ENCODE peak calls at places on chromosomes 13 and 19, in four cellular contexts. C, O, G and I are unnamed samples.

GRCh38 chr19:29188704-29189375 is 24.1 kb downstream of the UQCRFS1 start:
- DNase-seq in C (no peak), G (no peak), O (no peak), I (no peak)

GRCh38 chr13:37700887-37701286 is 102.3 kb upstream of the POSTN start:
- DNase-seq in O (no peak), C (no peak), G (no peak), I (no peak)

GRCh38 chr19:48558018-48558684 is 6.2 kb downstream of the SULT2B1 start:
- DNase-seq in O (no peak), G (peak), C (no peak), I (no peak)

GRCh38 chr13:73960474-73960873 is 173.7 kb downstream of the KLF12 start:
- DNase-seq in O (no peak), C (no peak), G (no peak), I (no peak)

GRCh38 chr13:109981000-109981399 is 194.6 kb upstream of the IRS2 start:
- DNase-seq in C (no peak), O (no peak), G (no peak), I (no peak)

GRCh38 chr13:28564030-28564429 is 69.1 kb upstream of the FLT1 start:
- DNase-seq in O (no peak), C (peak), G (peak), I (peak)

GRCh38 chr13:33322474-33322827 is 36.9 kb upstream of the STARD13 start:
- DNase-seq in G (no peak), C (no peak), O (no peak), I (no peak)

GRCh38 chr19:38228491-38229439 is 4.7 kb upstream of the DPF1 start:
- DNase-seq in G (no peak), O (no peak), C (no peak), I (no peak)

GRCh38 chr13:79987323-79987722 is 353.6 kb downstream of the SPRY2 start:
- DNase-seq in O (no peak), C (peak), G (no peak), I (no peak)

GRCh38 chr13:27851481-27851880 is 59.2 kb downstream of the GSX1 start:
- DNase-seq in C (no peak), O (no peak), G (no peak), I (no peak)

GRCh38 chr19:46678110-46678732 is 17.2 kb upstream of the DACT3 start:
- DNase-seq in O (peak), G (peak), C (no peak), I (peak)

GRCh38 chr13:50894504-50894903 is 15.1 kb upstream of the RNASEH2B start:
- DNase-seq in G (no peak), O (no peak), C (no peak), I (no peak)

GRCh38 chr13:32535140-32535539 is 3.5 kb downstream of the N4BP2L2 start:
- DNase-seq in G (no peak), C (no peak), O (no peak), I (no peak)

GRCh38 chr19:17953869-17954268 is 13.0 kb upstream of the KCNN1 start:
- DNase-seq in G (no peak), O (no peak), C (no peak), I (no peak)

GRCh38 chr19:21569497-21569870 is 64.1 kb downstream of the ZNF429 start:
- DNase-seq in O (peak), C (no peak), G (peak), I (no peak)

GRCh38 chr13:111409413-111409812 is 89.0 kb downstream of the TEX29 start:
- DNase-seq in O (no peak), C (no peak), G (no peak), I (no peak)

GRCh38 chr13:107301724-107302374 is 733.9 kb upstream of the ARGLU1 start:
- DNase-seq in G (no peak), C (no peak), O (no peak), I (no peak)

DNA sequence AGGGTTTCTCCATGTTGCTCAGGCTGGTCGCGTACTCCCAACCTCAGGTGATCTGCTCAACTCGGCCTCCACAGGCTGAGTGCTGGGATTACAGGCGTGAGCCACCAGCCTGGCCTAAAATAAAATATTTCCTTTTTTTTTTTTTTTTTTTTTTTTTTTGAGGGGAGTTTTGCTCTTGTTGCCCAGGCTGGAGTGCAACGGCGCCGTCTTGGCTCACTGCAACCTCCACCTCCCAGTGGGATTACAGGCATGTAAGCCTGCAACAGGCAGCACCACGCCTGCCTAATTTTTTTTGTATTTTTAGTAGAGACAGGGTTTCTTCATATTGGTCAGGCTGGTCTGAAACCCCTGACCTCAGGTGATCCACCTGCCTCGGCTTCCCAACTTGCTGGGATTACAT is 4.9 kb downstream of the ZNF506 start:
- DNase-seq in G (no peak), C (no peak), O (no peak), I (no peak)
- H3K27ac ChIP-seq in G (no peak), C (no peak), O (peak), I (no peak)

DNA sequence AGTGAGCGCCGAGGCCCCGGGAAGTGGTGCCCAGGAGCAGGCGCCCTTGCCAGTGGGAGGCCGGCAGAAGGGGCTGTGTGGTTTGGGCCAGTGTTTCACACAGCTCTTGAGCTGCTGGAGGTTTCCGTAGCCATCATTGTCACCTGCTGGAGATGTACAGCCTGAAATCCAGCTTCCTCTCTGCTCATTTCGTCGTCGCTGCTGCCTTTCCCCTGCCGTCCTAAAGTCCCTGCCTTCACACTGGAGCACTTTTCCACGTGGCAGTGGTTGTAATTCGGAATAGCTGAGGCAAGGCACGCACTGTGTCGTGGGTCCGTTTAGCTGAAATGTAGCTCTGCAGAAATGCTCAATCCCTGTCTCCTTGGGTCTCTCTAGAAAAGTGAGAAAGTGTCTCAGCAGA is 13.2 kb downstream of the DAZAP1 start:
- DNase-seq in G (no peak), C (no peak), O (no peak), I (no peak)
- H3K27ac ChIP-seq in G (no peak), C (no peak), O (no peak), I (peak)

GRCh38 chr19:54192972-54193371 is 1.9 kb downstream of the TSEN34 start:
- DNase-seq in G (no peak), O (no peak), C (no peak), I (no peak)
- H3K27ac ChIP-seq in G (no peak), O (no peak), C (no peak), I (peak)

DNA sequence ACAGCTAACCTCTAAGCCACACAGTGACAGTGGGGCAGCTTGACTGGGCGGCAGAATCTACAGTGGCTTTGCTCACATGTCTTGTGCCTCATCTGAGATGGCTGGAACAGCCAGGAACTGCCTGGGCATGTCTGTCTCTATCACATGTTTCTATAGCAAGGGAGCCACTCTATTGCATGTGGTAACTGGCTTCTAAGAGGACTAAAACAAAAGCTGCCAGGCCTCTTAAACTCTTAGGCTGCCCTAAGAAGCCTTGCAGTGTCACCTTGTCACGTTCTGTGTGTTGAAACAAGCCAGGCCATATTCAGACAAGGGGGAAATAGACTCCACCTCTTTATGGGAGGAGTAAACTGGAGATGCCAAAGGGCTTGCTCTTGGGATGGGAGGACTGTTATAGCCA is 122.9 kb upstream of the MAB21L1 start:
- DNase-seq in G (no peak), C (peak), O (no peak), I (peak)
- H3K27ac ChIP-seq in G (no peak), C (no peak), O (no peak), I (no peak)

DNA sequence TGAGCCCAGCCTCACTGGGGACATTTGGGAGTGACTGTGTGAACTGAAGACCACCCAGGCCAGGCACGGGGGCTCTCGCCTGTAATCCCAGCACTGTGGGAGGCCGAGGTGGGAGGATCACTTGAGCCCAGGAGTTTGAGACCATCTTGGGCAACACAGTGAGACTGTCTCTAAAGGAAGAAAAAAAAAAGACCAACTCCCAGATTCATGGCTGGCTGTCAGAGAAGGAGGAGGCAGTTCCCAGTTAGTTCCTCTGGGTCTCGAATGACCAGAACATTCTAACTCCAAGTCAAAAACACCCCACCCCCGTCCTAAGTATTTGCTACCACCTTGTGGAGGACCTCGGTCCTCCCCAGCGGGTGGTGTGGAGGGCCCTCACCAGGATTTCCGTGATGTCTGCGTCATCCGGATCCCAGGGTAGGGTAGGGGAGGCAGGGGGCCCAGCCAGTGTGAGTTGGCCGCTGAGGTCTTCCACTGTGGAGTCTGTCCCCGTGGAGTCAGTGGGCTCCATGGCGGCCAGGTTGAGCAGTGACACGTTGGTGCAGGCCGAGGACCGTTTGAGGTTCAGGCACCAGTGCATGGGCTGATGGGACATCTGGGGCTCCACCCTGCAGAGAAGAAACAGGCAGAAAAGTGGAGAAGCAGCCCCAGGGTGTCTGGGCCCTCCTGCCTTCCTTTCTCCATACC is 1.3 kb downstream of the TSKS start:
- DNase-seq in G (no peak), C (no peak), O (no peak), I (no peak)
- H3K27ac ChIP-seq in G (no peak), C (no peak), O (no peak), I (peak)